ENCODE peak calls at places on chromosomes 6 and 20, in nine cellular contexts. J, R, Z, F, G, O, Y, K and U are unnamed samples.

GRCh38 chr20:49813305-49813974 is 812 bp downstream of the SLC9A8 start:
- DNase-seq in J (no peak), R (no peak), Z (no peak), F (no peak), G (no peak), O (no peak), Y (no peak), K (no peak), U (no peak)

GRCh38 chr6:69305456-69305855 is 491.4 kb downstream of the LMBRD1 start:
- DNase-seq in J (no peak), R (no peak), Z (no peak), F (no peak), G (no peak), O (no peak), Y (no peak), K (no peak), U (no peak)

GRCh38 chr20:23606652-23607049 is 934 bp upstream of the CST9 start:
- DNase-seq in J (peak; percentile 80), R (peak; percentile 78), Z (peak; percentile 83), F (peak; percentile 92), G (peak; percentile 87), O (no peak), Y (peak; percentile 77), K (peak; percentile 56), U (peak; percentile 85)

GRCh38 chr6:31246051-31246495 is 25.8 kb downstream of the HLA-C start:
- DNase-seq in J (no peak), R (no peak), Z (peak; percentile 85), F (no peak), G (no peak), O (no peak), Y (no peak), K (peak; percentile 80), U (no peak)

GRCh38 chr20:13166006-13166405 is 55.1 kb upstream of the ISM1 start:
- DNase-seq in J (no peak), R (no peak), Z (no peak), F (no peak), G (peak; percentile 54), O (no peak), Y (no peak), K (no peak), U (no peak)

GRCh38 chr6:166623318-166623717 is 3.7 kb downstream of the RPS6KA2 start:
- DNase-seq in J (no peak), R (no peak), Z (peak; percentile 53), F (no peak), G (no peak), O (no peak), Y (no peak), K (peak; percentile 66), U (no peak)

GRCh38 chr20:46835418-46835817 is 59.2 kb upstream of the EYA2 start:
- DNase-seq in J (no peak), R (no peak), Z (no peak), F (no peak), G (no peak), O (no peak), Y (no peak), K (no peak), U (no peak)

GRCh38 chr6:52725530-52726192 is 37.6 kb downstream of the GSTA2 start:
- DNase-seq in J (no peak), R (peak; percentile 26), Z (peak; percentile 12), F (no peak), G (no peak), O (no peak), Y (peak; percentile 72), K (peak; percentile 7), U (no peak)

GRCh38 chr6:24996145-24996836 is 60.5 kb upstream of the RIPOR2 start:
- DNase-seq in J (no peak), R (no peak), Z (no peak), F (no peak), G (no peak), O (no peak), Y (no peak), K (no peak), U (no peak)

GRCh38 chr6:24995270-24995669 is 59.5 kb upstream of the RIPOR2 start:
- DNase-seq in J (no peak), R (no peak), Z (no peak), F (no peak), G (no peak), O (no peak), Y (no peak), K (no peak), U (no peak)

GRCh38 chr6:24991748-24992467 is 56.1 kb upstream of the RIPOR2 start:
- DNase-seq in J (no peak), R (peak; percentile 50), Z (peak; percentile 68), F (peak; percentile 63), G (peak; percentile 81), O (no peak), Y (peak; percentile 53), K (peak; percentile 84), U (peak; percentile 49)

GRCh38 chr6:24997186-24997585 is 61.4 kb upstream of the RIPOR2 start:
- DNase-seq in J (no peak), R (no peak), Z (no peak), F (no peak), G (no peak), O (no peak), Y (no peak), K (no peak), U (no peak)

DNA sequence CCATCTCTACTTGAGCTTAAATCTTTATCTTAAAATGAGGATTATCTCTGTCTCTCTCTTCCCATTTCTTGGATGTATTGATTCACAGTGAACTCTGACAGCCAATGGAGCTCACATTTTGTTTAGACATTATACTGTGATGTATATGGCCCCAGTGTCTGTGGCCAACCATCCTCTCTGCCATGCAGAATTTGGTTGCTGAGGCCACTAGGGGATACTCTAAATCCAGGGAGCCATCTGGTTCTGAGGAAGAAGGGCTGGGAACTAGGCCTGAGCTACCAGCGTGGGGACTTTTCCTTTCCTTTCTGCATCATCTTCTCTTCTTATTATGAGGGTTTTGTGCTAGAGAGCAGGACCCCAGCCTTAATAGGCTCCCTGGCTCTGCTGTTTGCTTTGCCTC is 59.1 kb upstream of the RIPOR2 start:
- DNase-seq in J (no peak), R (no peak), Z (no peak), F (no peak), G (no peak), O (no peak), Y (no peak), K (no peak), U (no peak)
- TF ChIP-seq CTCF in J (no peak), R (no peak), Z (peak; percentile 37), F (no peak), G (no peak), O (no peak), Y (no peak), K (no peak), U (no peak)

GRCh38 chr6:35729722-35730121 is 7.1 kb upstream of the ARMC12 start:
- DNase-seq in J (no peak), R (peak; percentile 69), Z (peak; percentile 34), F (no peak), G (no peak), O (no peak), Y (no peak), K (no peak), U (no peak)

GRCh38 chr6:35730745-35731413 is 6.0 kb upstream of the ARMC12 start:
- DNase-seq in J (no peak), R (no peak), Z (no peak), F (no peak), G (no peak), O (no peak), Y (no peak), K (no peak), U (no peak)

GRCh38 chr6:35733633-35734032 is 3.2 kb upstream of the ARMC12 start:
- DNase-seq in J (no peak), R (no peak), Z (no peak), F (no peak), G (no peak), O (no peak), Y (peak; percentile 82), K (no peak), U (no peak)

GRCh38 chr6:35731414-35731735 is 5.5 kb upstream of the ARMC12 start:
- DNase-seq in J (peak; percentile 99), R (peak; percentile 98), Z (peak; percentile 92), F (peak; percentile 95), G (peak; percentile 95), O (peak; percentile 94), Y (peak; percentile 92), K (peak; percentile 83), U (peak; percentile 86)

DNA sequence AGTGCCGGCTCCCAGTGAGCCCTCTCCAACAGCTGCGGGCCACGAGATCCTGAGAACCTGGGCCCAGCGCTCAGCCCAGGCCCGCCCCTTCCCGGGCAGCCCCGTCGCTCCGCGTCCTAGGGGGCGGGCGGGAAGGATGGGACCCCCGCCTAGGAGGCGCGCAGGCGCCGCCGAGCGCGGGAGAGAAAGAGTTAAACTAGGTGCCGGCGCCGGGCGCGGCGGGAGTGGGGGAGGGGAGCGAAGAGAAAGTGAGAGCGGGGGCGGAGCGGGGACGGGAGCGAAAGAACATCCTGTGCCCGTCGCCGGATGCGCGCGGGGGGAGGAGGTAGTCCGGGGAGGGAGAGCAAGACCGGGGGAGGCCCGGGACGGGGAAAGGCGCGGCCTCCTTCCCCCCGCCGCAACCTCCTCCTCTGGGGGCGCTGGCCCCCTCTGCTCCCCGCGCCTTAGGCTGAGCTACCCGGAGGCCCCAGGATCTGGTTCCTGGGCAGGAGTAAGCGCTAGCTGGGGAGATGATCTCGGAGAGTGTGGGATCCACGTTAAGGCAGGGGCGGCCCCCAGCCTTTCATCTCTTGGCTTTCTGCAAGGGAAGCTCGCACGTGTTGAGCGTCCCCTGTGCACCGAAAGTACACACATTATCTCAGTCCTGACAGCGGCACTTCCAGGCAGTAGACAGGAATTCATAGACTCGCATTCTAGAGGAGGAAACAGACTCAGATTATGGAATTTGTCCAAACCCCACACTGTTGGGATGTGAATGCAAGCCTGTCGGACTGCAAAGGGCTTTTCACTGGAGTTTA is 4.9 kb upstream of the ARMC12 start:
- DNase-seq in J (peak; percentile 99), R (peak; percentile 99), Z (peak; percentile 99), F (peak; percentile 94), G (peak; percentile 91), O (peak; percentile 93), Y (peak; percentile 98), K (peak; percentile 91), U (peak; percentile 76)
- TF ChIP-seq CTCF in J (no peak), R (peak; percentile 8), Z (no peak), F (no peak), G (no peak), O (no peak), Y (peak; percentile 27), K (no peak), U (no peak)

DNA sequence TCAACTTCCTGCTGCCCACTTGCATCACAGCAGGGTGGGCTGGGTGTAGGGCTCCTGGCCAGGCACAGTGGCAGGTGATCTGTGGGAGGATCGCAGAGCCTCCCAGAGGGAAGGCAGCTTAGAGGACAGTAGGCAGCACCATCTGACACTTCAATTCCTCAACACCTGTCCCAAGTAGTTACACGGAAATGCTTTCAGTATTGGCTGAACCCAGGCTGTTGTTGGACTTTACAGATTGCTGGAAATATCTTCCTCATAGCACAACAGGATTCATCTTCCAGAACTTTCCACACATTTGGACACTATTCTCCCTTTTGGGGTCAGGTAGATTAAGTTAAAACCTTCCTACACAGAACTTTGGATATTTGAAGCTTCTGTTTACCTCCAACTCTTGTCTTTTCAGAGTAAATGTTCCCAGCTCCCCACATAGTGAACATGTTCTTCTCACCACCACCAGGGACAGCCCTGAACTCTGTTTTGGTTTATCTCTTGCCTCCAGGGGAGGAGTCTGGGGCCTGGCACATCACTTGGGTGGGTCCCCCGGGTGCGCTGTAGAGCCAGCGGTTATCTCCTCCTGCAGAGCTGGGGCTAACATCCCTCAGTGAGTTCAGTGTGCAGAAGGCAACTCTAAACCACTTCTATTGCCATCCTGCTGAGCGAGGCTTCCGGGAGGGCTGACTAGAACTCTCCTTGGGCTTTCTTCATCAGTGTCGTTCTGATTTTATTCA is 3.5 kb upstream of the SLC22A2 start:
- DNase-seq in J (no peak), R (no peak), Z (peak; percentile 63), F (peak; percentile 47), G (no peak), O (no peak), Y (no peak), K (no peak), U (no peak)
- TF ChIP-seq CTCF in J (no peak), R (no peak), Z (peak; percentile 35), F (peak; percentile 57), G (peak; percentile 10), O (no peak), Y (no peak), K (no peak), U (no peak)

GRCh38 chr20:51750037-51750769 is 18.0 kb downstream of the ATP9A start:
- DNase-seq in J (peak; percentile 73), R (peak; percentile 89), Z (peak; percentile 67), F (no peak), G (no peak), O (peak; percentile 80), Y (peak; percentile 88), K (peak; percentile 97), U (no peak)
- TF ChIP-seq CTCF in J (no peak), R (no peak), Z (no peak), F (no peak), G (no peak), O (no peak), Y (no peak), K (no peak), U (no peak)